ENCODE peak calls at places on chromosome 13, in eight cellular contexts. K is stomach, T is sigmoid colon, H is GM12878, X is upper lobe of left lung, Q is breast epithelium, C is GM23338, E is K562. I is an unnamed sample.

GRCh38 chr13:71590654-71591148 is 276.3 kb downstream of the DACH1 start:
- DNase-seq in C (peak; percentile 34), Q (no peak), H (no peak), K (no peak), E (no peak), X (no peak), T (no peak), I (no peak)

GRCh38 chr13:45238945-45239795 is 38.3 kb upstream of the KCTD4 start:
- DNase-seq in E (no peak), T (no peak), X (no peak), H (no peak), K (no peak), C (no peak), Q (no peak), I (no peak)

GRCh38 chr13:23644527-23644926 is 74.3 kb downstream of the TNFRSF19 start:
- DNase-seq in C (no peak), K (no peak), E (no peak), H (no peak), X (no peak), Q (no peak), T (no peak), I (no peak)

GRCh38 chr13:52767949-52768516 is 28.4 kb upstream of the CNMD start:
- DNase-seq in Q (no peak), C (no peak), E (no peak), H (no peak), T (no peak), X (no peak), K (no peak), I (no peak)

GRCh38 chr13:37406031-37406430 is 192.5 kb downstream of the POSTN start:
- DNase-seq in K (no peak), H (no peak), X (no peak), C (no peak), E (no peak), T (no peak), Q (no peak), I (no peak)

GRCh38 chr13:47845981-47846380 is 155.1 kb downstream of the SUCLA2 start:
- DNase-seq in K (no peak), T (no peak), H (no peak), E (no peak), X (no peak), Q (no peak), C (no peak), I (no peak)

GRCh38 chr13:110103026-110103425 is 203.9 kb downstream of the COL4A1 start:
- DNase-seq in E (no peak), H (no peak), K (no peak), Q (no peak), T (no peak), X (no peak), C (no peak), I (no peak)

GRCh38 chr13:108096301-108096700 is 119.0 kb downstream of the LIG4 start:
- DNase-seq in X (no peak), C (no peak), K (no peak), T (no peak), Q (no peak), H (no peak), E (no peak), I (no peak)

GRCh38 chr13:114107686-114108081 is 24.7 kb downstream of the RASA3 start:
- DNase-seq in E (no peak), T (peak; percentile 65), K (no peak), Q (no peak), H (no peak), C (no peak), X (peak; percentile 88), I (no peak)

GRCh38 chr13:25899464-25899863 is 152.4 kb downstream of the SHISA2 start:
- DNase-seq in C (no peak), Q (no peak), X (no peak), K (no peak), E (no peak), T (no peak), H (no peak), I (no peak)

GRCh38 chr13:80814541-80814940 is 473.6 kb upstream of the SPRY2 start:
- DNase-seq in T (no peak), Q (no peak), K (no peak), C (no peak), E (no peak), X (no peak), H (no peak), I (no peak)

GRCh38 chr13:20461860-20462532 is 63.7 kb downstream of the CRYL1 start:
- DNase-seq in Q (no peak), X (no peak), C (peak; percentile 9), T (no peak), E (no peak), K (no peak), H (no peak), I (no peak)

DNA sequence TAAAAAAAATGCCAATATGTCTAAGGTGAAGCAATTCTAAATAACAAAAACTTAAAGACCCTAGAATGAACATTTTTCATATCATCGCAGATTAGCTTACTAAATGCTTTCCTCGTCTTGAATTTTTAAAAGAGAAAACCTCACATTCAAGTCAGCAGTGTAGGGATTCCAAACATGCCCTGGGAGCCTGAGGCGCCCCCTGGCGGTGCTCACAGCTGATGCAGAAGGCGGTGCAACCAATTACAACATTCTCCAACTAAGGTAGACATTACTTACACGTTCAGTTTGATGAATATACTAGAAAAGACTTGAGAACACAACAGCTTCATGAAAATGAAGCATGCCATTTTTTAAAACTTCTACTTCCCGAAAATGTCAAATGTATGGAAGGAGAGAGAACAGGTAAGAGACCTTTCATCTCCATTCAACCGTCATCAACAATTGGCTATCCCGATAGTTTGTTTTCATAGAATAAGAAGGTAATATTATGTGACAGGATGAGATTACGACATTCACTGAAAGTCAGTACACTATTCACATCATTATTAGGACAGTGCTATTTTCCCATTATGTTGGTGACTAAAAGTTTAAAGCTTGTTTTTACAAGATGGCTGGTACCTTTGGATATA is 304.4 kb downstream of the DCLK1 start:
- DNase-seq in K (no peak), C (peak; percentile 51), X (peak; percentile 41), T (no peak), E (peak; percentile 40), H (no peak), Q (no peak), I (no peak)
- TF ChIP-seq POLR2AphosphoS5 in K (no peak), C (no peak), X (no peak), T (no peak), E (no peak), H (no peak), Q (no peak), I (no peak)

GRCh38 chr13:39688278-39688677 is 32.8 kb downstream of the COG6 start:
- DNase-seq in Q (no peak), C (no peak), X (no peak), H (no peak), T (no peak), K (no peak), E (no peak), I (no peak)

GRCh38 chr13:39688699-39689405 is 33.4 kb downstream of the COG6 start:
- DNase-seq in Q (no peak), C (no peak), H (peak; percentile 9), X (no peak), E (no peak), K (no peak), T (no peak), I (no peak)

DNA sequence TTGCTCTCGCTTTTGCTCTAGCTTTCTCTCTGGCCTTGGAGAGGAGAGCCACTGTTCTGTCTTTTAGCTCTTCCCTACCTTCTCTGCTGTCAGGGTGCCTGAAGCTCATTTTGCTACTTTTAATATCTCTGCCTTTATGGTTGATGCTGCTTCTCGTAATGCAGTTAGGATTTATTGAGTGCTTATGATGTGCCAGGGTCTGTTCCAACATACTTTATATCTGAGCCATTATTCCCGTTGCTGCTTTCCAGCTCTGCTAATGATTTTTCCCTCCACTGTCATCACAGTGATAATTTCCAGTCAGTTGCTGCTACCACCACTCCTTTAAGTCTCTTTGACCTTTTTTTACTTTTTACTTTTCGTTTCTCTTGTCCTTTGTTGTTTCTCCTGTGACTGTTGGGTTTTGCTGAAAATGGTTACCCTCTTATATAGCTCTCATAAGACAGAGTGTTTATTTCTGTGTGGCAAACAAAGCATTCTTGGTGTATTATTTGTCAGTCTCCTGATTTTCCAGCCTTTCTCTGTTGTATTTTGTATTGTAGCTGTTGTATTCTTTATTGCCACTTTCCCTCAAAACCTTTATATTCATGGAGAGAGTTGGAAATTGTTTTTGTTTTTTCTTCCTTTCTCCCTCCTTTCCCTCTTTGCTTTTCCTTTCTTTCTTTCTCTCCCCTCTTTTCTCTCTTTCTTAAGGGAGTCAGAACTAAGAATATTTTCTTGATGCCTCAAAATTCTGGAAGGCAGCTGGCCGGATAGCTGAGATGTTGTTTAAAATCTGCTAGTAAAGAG is 37.4 kb downstream of the COG6 start:
- DNase-seq in C (no peak), Q (no peak), H (no peak), K (no peak), X (no peak), T (no peak), E (no peak), I (no peak)
- TF ChIP-seq POLR2AphosphoS5 in C (no peak), Q (no peak), H (no peak), K (no peak), X (no peak), T (peak; percentile 74), E (no peak), I (no peak)

DNA sequence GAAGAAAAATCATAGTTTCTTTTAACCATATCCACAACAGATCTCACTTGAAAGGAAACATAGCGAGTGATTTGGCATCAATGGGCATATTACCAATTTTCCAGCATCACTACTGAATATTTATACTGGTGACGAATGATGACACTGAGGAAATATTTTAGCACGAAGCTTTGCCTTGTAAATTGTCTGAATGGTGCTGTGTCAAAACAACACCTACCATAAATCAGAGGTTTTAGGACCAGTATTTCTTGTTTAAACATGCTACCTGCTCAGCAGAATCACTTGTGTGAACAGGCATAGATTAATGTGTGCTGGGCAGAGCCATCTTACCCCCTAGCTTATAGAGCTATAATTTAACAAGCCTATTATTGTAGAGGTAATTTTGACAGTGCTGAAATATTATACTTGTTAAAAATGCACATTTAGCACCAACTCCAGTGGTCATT is 146.8 kb downstream of the ABCC4 start:
- DNase-seq in Q (no peak), T (no peak), K (no peak), X (no peak), E (no peak), C (no peak), H (no peak), I (no peak)
- TF ChIP-seq POLR2AphosphoS5 in Q (no peak), T (no peak), K (no peak), X (no peak), E (no peak), C (no peak), H (no peak), I (no peak)

GRCh38 chr13:30301827-30302226 is 5.5 kb downstream of the KATNAL1 start:
- DNase-seq in E (no peak), K (no peak), X (no peak), C (no peak), Q (no peak), H (no peak), T (no peak), I (no peak)

GRCh38 chr13:30299746-30300145 is 7.6 kb downstream of the KATNAL1 start:
- DNase-seq in K (no peak), C (no peak), X (no peak), H (no peak), E (no peak), Q (no peak), T (no peak), I (no peak)

GRCh38 chr13:30306762-30307193 is 573 bp downstream of the KATNAL1 start:
- DNase-seq in T (peak; percentile 97), E (peak; percentile 77), H (peak; percentile 66), K (peak; percentile 92), X (peak; percentile 95), Q (peak; percentile 85), C (peak; percentile 98), I (peak; percentile 73)

GRCh38 chr13:30305456-30305855 is 1.9 kb downstream of the KATNAL1 start:
- DNase-seq in H (no peak), T (no peak), C (no peak), X (no peak), K (no peak), E (no peak), Q (no peak), I (no peak)

GRCh38 chr13:30303269-30303668 is 4.1 kb downstream of the KATNAL1 start:
- DNase-seq in C (no peak), T (no peak), K (no peak), Q (no peak), E (no peak), H (no peak), X (no peak), I (no peak)
- TF ChIP-seq POLR2AphosphoS5 in C (no peak), T (no peak), K (no peak), Q (no peak), E (no peak), H (no peak), X (no peak), I (no peak)

I was measured in GM12892.